ENCODE peak calls at places on chromosomes 5 and 9, in eight cellular contexts. E, J, F, G, X, I, L and A are unnamed samples.

GRCh38 chr9:76859860-76860259 is 46.1 kb downstream of the PRUNE2 start:
- DNase-seq in G (no peak), I (no peak), L (no peak), E (no peak), F (no peak), J (no peak), X (no peak), A (no peak)

GRCh38 chr9:103530934-103531333 is 535.8 kb downstream of the CYLC2 start:
- DNase-seq in G (no peak), I (no peak), J (no peak), L (no peak), E (no peak), X (no peak), F (no peak), A (no peak)

GRCh38 chr9:112971415-112971814 is 40.6 kb downstream of the ZNF883 start:
- DNase-seq in X (no peak), E (no peak), I (no peak), J (peak), G (no peak), F (no peak), L (no peak), A (no peak)

GRCh38 chr9:78788101-78788500 is 491.2 kb downstream of the PSAT1 start:
- DNase-seq in L (no peak), X (no peak), J (peak), E (no peak), I (no peak), G (peak), F (no peak), A (no peak)

GRCh38 chr9:115359011-115359780 is 241.2 kb upstream of the TNC start:
- DNase-seq in I (no peak), G (no peak), F (no peak), J (peak), L (no peak), X (no peak), E (no peak), A (no peak)

GRCh38 chr5:92836861-92837755 is 743.9 kb downstream of the NR2F1-AS1 start:
- DNase-seq in E (no peak), I (no peak), J (peak), X (no peak), F (no peak), L (no peak), G (peak), A (no peak)

GRCh38 chr5:17882760-17883488 is 248.7 kb downstream of the TAF11L14 start:
- DNase-seq in F (no peak), J (no peak), E (no peak), L (no peak), I (no peak), X (no peak), G (no peak), A (no peak)

GRCh38 chr5:179166171-179166885 is 106.2 kb downstream of the ZNF354C start:
- DNase-seq in I (no peak), F (peak), L (no peak), X (no peak), J (no peak), E (no peak), G (no peak), A (peak)

GRCh38 chr5:38008198-38008597 is 168.4 kb upstream of the GDNF start:
- DNase-seq in X (no peak), I (no peak), J (no peak), E (no peak), L (no peak), G (no peak), F (no peak), A (no peak)

GRCh38 chr5:180080670-180081280 is 9.2 kb upstream of the RNF130 start:
- DNase-seq in E (no peak), L (no peak), I (no peak), J (no peak), F (no peak), X (no peak), G (no peak), A (no peak)

GRCh38 chr9:70159630-70160029 is 99.1 kb upstream of the SMC5 start:
- DNase-seq in F (no peak), J (peak), E (no peak), I (no peak), G (peak), X (no peak), L (no peak), A (no peak)

GRCh38 chr5:76403963-76404693 is 1.0 kb downstream of the IQGAP2 start:
- DNase-seq in G (no peak), X (peak), I (peak), J (no peak), F (peak), L (no peak), E (peak), A (peak)

GRCh38 chr9:14923701-14924100 is 13.5 kb upstream of the FREM1 start:
- DNase-seq in J (peak), X (no peak), F (no peak), G (no peak), E (no peak), I (no peak), L (no peak), A (no peak)

GRCh38 chr5:181133610-181134231 is 2.8 kb upstream of the OR2V1 start:
- DNase-seq in G (peak), J (peak), I (no peak), E (no peak), F (peak), L (no peak), X (no peak), A (peak)

GRCh38 chr5:152990217-152990616 is 500.3 kb upstream of the GRIA1 start:
- DNase-seq in E (no peak), F (no peak), I (no peak), L (no peak), J (no peak), G (no peak), X (no peak), A (no peak)

GRCh38 chr5:14174235-14174636 is 31.1 kb downstream of the TRIO start:
- DNase-seq in F (no peak), L (no peak), I (no peak), J (no peak), G (no peak), E (no peak), X (no peak), A (no peak)

GRCh38 chr9:123953601-123954011 is 23.7 kb upstream of the DENND1A start:
- DNase-seq in L (no peak), F (no peak), E (no peak), X (no peak), I (no peak), G (no peak), J (no peak), A (no peak)

GRCh38 chr5:54990751-54991349 is 5.5 kb upstream of the ESM1 start:
- DNase-seq in I (no peak), X (no peak), G (peak), J (peak), F (no peak), E (no peak), L (no peak), A (no peak)